ENCODE peak calls at places on chromosome 2, in five cellular contexts. One of them, this sample, is unnamed.

GRCh38 chr2:168798076-168798887 is 4.2 kb upstream of the NOSTRIN start:
- DNase-seq in testis: no peak
- DNase-seq in CD8-positive, alpha-beta memory T cell: no peak
- DNase-seq in cardiac muscle cell: peak; percentile 21
- DNase-seq in heart left ventricle: no peak
- DNase-seq in this sample: peak; percentile 13

GRCh38 chr2:18435425-18436037 is 124.9 kb downstream of the RDH14 start:
- DNase-seq in cardiac muscle cell: peak; percentile 73
- DNase-seq in testis: peak; percentile 55
- DNase-seq in heart left ventricle: no peak
- DNase-seq in CD8-positive, alpha-beta memory T cell: no peak
- DNase-seq in this sample: peak; percentile 37

GRCh38 chr2:235709969-235710879 is 216.4 kb downstream of the AGAP1 start:
- DNase-seq in CD8-positive, alpha-beta memory T cell: no peak
- DNase-seq in testis: no peak
- DNase-seq in heart left ventricle: no peak
- DNase-seq in cardiac muscle cell: no peak
- DNase-seq in this sample: no peak

GRCh38 chr2:164913640-164914346 is 41.5 kb downstream of the SLC38A11 start:
- DNase-seq in heart left ventricle: no peak
- DNase-seq in cardiac muscle cell: peak; percentile 45
- DNase-seq in testis: no peak
- DNase-seq in CD8-positive, alpha-beta memory T cell: no peak
- DNase-seq in this sample: no peak

GRCh38 chr2:150214626-150215025 is 272.8 kb downstream of the RND3 start:
- DNase-seq in heart left ventricle: no peak
- DNase-seq in CD8-positive, alpha-beta memory T cell: no peak
- DNase-seq in testis: no peak
- DNase-seq in cardiac muscle cell: no peak
- DNase-seq in this sample: no peak

GRCh38 chr2:149832256-149832655 is 244.7 kb upstream of the MMADHC start:
- DNase-seq in heart left ventricle: no peak
- DNase-seq in testis: no peak
- DNase-seq in CD8-positive, alpha-beta memory T cell: no peak
- DNase-seq in cardiac muscle cell: no peak
- DNase-seq in this sample: no peak

GRCh38 chr2:68319397-68320117 is at the start of gene CNRIP1:
- DNase-seq in cardiac muscle cell: peak; percentile 59
- DNase-seq in CD8-positive, alpha-beta memory T cell: peak; percentile 2
- DNase-seq in testis: peak; percentile 74
- DNase-seq in heart left ventricle: peak; percentile 85
- DNase-seq in this sample: peak; percentile 70

GRCh38 chr2:165903406-165903805 is 50.2 kb downstream of the TTC21B start:
- DNase-seq in CD8-positive, alpha-beta memory T cell: no peak
- DNase-seq in testis: no peak
- DNase-seq in cardiac muscle cell: no peak
- DNase-seq in heart left ventricle: no peak
- DNase-seq in this sample: no peak

GRCh38 chr2:156908825-156909224 is 348.7 kb upstream of the GALNT5 start:
- DNase-seq in testis: no peak
- DNase-seq in CD8-positive, alpha-beta memory T cell: no peak
- DNase-seq in cardiac muscle cell: no peak
- DNase-seq in heart left ventricle: no peak
- DNase-seq in this sample: no peak

GRCh38 chr2:5576015-5576414 is 116.2 kb upstream of the SOX11 start:
- DNase-seq in CD8-positive, alpha-beta memory T cell: no peak
- DNase-seq in cardiac muscle cell: no peak
- DNase-seq in heart left ventricle: no peak
- DNase-seq in testis: no peak
- DNase-seq in this sample: no peak
- H3K4me1 ChIP-seq in CD8-positive, alpha-beta memory T cell: no peaks in the 10 kb centered on the region
- H3K4me1 ChIP-seq in cardiac muscle cell: no peaks in the 10 kb centered on the region
- H3K4me1 ChIP-seq in heart left ventricle: no peaks in the 10 kb centered on the region
- H3K4me1 ChIP-seq in testis: no peaks in the 10 kb centered on the region
- H3K4me1 ChIP-seq in this sample: no peaks in the 10 kb centered on the region

GRCh38 chr2:97718051-97718882 is 4.9 kb downstream of the ZAP70 start:
- DNase-seq in heart left ventricle: no peak
- DNase-seq in testis: no peak
- DNase-seq in cardiac muscle cell: no peak
- DNase-seq in CD8-positive, alpha-beta memory T cell: peak; percentile 74
- DNase-seq in this sample: no peak
- H3K4me1 ChIP-seq in heart left ventricle: no peaks in the 10 kb centered on the region
- H3K4me1 ChIP-seq in testis: no peaks in the 10 kb centered on the region
- H3K4me1 ChIP-seq in cardiac muscle cell: no peaks in the 10 kb centered on the region
- H3K4me1 ChIP-seq in CD8-positive, alpha-beta memory T cell: peaks cover 81% of the 10 kb centered on the region
- H3K4me1 ChIP-seq in this sample: no peaks in the 10 kb centered on the region

GRCh38 chr2:38146917-38147307 is 71.0 kb upstream of the CYP1B1 start:
- DNase-seq in cardiac muscle cell: peak; percentile 4
- DNase-seq in CD8-positive, alpha-beta memory T cell: no peak
- DNase-seq in testis: peak; percentile 45
- DNase-seq in heart left ventricle: no peak
- DNase-seq in this sample: no peak

GRCh38 chr2:38149533-38149932 is 73.6 kb upstream of the CYP1B1 start:
- DNase-seq in CD8-positive, alpha-beta memory T cell: no peak
- DNase-seq in heart left ventricle: no peak
- DNase-seq in testis: no peak
- DNase-seq in cardiac muscle cell: no peak
- DNase-seq in this sample: no peak

GRCh38 chr2:38148501-38148900 is 72.5 kb upstream of the CYP1B1 start:
- DNase-seq in heart left ventricle: no peak
- DNase-seq in CD8-positive, alpha-beta memory T cell: no peak
- DNase-seq in testis: no peak
- DNase-seq in cardiac muscle cell: no peak
- DNase-seq in this sample: no peak

GRCh38 chr2:38146302-38146916 is 70.5 kb upstream of the CYP1B1 start:
- DNase-seq in testis: peak; percentile 83
- DNase-seq in CD8-positive, alpha-beta memory T cell: no peak
- DNase-seq in heart left ventricle: peak; percentile 57
- DNase-seq in cardiac muscle cell: no peak
- DNase-seq in this sample: no peak

GRCh38 chr2:38147333-38148121 is 71.6 kb upstream of the CYP1B1 start:
- DNase-seq in CD8-positive, alpha-beta memory T cell: no peak
- DNase-seq in heart left ventricle: no peak
- DNase-seq in testis: no peak
- DNase-seq in cardiac muscle cell: no peak
- DNase-seq in this sample: no peak
- H3K4me1 ChIP-seq in CD8-positive, alpha-beta memory T cell: no peaks in the 10 kb centered on the region
- H3K4me1 ChIP-seq in heart left ventricle: peaks cover 7% of the 10 kb centered on the region
- H3K4me1 ChIP-seq in testis: peaks cover 24% of the 10 kb centered on the region
- H3K4me1 ChIP-seq in cardiac muscle cell: no peaks in the 10 kb centered on the region
- H3K4me1 ChIP-seq in this sample: no peaks in the 10 kb centered on the region

GRCh38 chr2:187552381-187552780 is 1.9 kb downstream of the TFPI start:
- DNase-seq in heart left ventricle: no peak
- DNase-seq in CD8-positive, alpha-beta memory T cell: no peak
- DNase-seq in cardiac muscle cell: no peak
- DNase-seq in testis: no peak
- DNase-seq in this sample: no peak
- H3K4me1 ChIP-seq in heart left ventricle: peaks cover 19% of the 10 kb centered on the region
- H3K4me1 ChIP-seq in CD8-positive, alpha-beta memory T cell: no peaks in the 10 kb centered on the region
- H3K4me1 ChIP-seq in cardiac muscle cell: peaks cover 3% of the 10 kb centered on the region
- H3K4me1 ChIP-seq in testis: no peaks in the 10 kb centered on the region
- H3K4me1 ChIP-seq in this sample: no peaks in the 10 kb centered on the region

GRCh38 chr2:28400434-28400833 is 7.8 kb downstream of the FOSL2 start:
- DNase-seq in testis: no peak
- DNase-seq in cardiac muscle cell: no peak
- DNase-seq in CD8-positive, alpha-beta memory T cell: no peak
- DNase-seq in heart left ventricle: no peak
- DNase-seq in this sample: no peak

GRCh38 chr2:28399946-28400345 is 7.3 kb downstream of the FOSL2 start:
- DNase-seq in CD8-positive, alpha-beta memory T cell: no peak
- DNase-seq in heart left ventricle: no peak
- DNase-seq in cardiac muscle cell: no peak
- DNase-seq in testis: no peak
- DNase-seq in this sample: no peak

GRCh38 chr2:28401948-28402550 is 9.4 kb downstream of the FOSL2 start:
- DNase-seq in CD8-positive, alpha-beta memory T cell: no peak
- DNase-seq in heart left ventricle: no peak
- DNase-seq in testis: no peak
- DNase-seq in cardiac muscle cell: no peak
- DNase-seq in this sample: no peak

GRCh38 chr2:28400921-28401320 is 8.3 kb downstream of the FOSL2 start:
- DNase-seq in heart left ventricle: no peak
- DNase-seq in CD8-positive, alpha-beta memory T cell: no peak
- DNase-seq in cardiac muscle cell: no peak
- DNase-seq in testis: no peak
- DNase-seq in this sample: no peak

GRCh38 chr2:28401411-28401810 is 8.8 kb downstream of the FOSL2 start:
- DNase-seq in testis: no peak
- DNase-seq in CD8-positive, alpha-beta memory T cell: no peak
- DNase-seq in cardiac muscle cell: no peak
- DNase-seq in heart left ventricle: no peak
- DNase-seq in this sample: no peak
- H3K4me1 ChIP-seq in testis: peaks cover 27% of the 10 kb centered on the region
- H3K4me1 ChIP-seq in CD8-positive, alpha-beta memory T cell: peaks cover 32% of the 10 kb centered on the region
- H3K4me1 ChIP-seq in cardiac muscle cell: peaks cover 1% of the 10 kb centered on the region
- H3K4me1 ChIP-seq in heart left ventricle: peaks cover 84% of the 10 kb centered on the region
- H3K4me1 ChIP-seq in this sample: peaks cover 11% of the 10 kb centered on the region

GRCh38 chr2:191315365-191315752 is 70.2 kb downstream of the MYO1B start:
- DNase-seq in testis: no peak
- DNase-seq in CD8-positive, alpha-beta memory T cell: no peak
- DNase-seq in heart left ventricle: no peak
- DNase-seq in cardiac muscle cell: no peak
- DNase-seq in this sample: no peak
- H3K4me1 ChIP-seq in testis: peaks cover 7% of the 10 kb centered on the region
- H3K4me1 ChIP-seq in CD8-positive, alpha-beta memory T cell: no peaks in the 10 kb centered on the region
- H3K4me1 ChIP-seq in heart left ventricle: peaks cover 24% of the 10 kb centered on the region
- H3K4me1 ChIP-seq in cardiac muscle cell: no peaks in the 10 kb centered on the region
- H3K4me1 ChIP-seq in this sample: peaks cover 49% of the 10 kb centered on the region

DNA sequence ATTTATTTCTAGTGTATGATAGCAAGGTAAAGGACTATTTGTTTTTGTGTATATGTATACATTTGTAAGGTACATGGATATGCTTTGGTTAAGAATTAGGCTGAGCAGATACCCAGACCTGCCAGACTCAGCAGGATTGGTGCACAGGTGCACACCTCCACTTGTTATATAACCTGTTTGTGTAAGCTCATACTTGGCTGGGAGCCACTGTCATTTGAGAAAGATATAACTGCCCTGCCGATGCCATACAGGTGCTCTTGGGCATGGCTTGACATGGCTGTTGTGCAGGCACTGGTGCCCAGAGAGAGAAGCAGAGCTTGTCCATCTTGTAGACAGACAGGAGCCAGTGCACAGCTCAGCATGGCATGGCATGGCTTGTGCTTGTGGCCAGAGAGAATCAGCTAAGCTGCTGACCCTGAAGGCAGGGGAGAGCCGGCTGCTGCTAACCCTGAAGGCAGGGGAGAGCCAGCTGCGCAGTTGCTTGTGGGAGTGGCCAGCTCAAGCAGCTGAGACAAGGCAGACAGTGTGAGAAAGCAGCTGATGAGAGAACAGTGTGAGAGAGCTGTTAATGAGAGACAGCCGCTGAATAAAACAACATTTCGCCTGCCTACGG is 136.5 kb downstream of the RNF144A start:
- DNase-seq in heart left ventricle: no peak
- DNase-seq in CD8-positive, alpha-beta memory T cell: no peak
- DNase-seq in cardiac muscle cell: no peak
- DNase-seq in testis: peak; percentile 49
- DNase-seq in this sample: peak; percentile 42
- H3K4me1 ChIP-seq in heart left ventricle: no peaks in the 10 kb centered on the region
- H3K4me1 ChIP-seq in CD8-positive, alpha-beta memory T cell: peaks cover 41% of the 10 kb centered on the region
- H3K4me1 ChIP-seq in cardiac muscle cell: no peaks in the 10 kb centered on the region
- H3K4me1 ChIP-seq in testis: no peaks in the 10 kb centered on the region
- H3K4me1 ChIP-seq in this sample: peaks cover 17% of the 10 kb centered on the region

DNA sequence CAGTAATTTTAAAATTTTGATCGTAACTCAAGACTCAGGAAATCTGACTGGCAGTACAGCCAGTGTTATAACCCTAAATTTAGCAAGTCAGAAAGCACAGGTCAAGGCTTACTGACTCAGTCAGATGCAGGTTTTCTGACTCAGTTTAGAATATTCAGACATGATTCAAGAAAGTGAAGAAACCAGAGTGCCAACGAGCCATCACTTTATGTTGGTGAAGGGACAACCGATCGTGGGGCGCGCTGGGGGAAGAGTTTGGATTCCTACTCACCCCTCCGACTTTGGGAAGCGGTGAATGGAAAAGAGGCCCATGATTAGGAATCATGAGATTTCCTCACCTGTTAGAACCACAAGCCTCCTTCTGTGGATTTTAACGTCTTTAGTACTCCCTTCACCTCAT is 998 bp downstream of the RNF149 start:
- DNase-seq in cardiac muscle cell: no peak
- DNase-seq in CD8-positive, alpha-beta memory T cell: no peak
- DNase-seq in testis: no peak
- DNase-seq in heart left ventricle: no peak
- DNase-seq in this sample: no peak
- H3K4me1 ChIP-seq in cardiac muscle cell: peaks cover 31% of the 10 kb centered on the region
- H3K4me1 ChIP-seq in CD8-positive, alpha-beta memory T cell: peaks cover 75% of the 10 kb centered on the region
- H3K4me1 ChIP-seq in testis: peaks cover 13% of the 10 kb centered on the region
- H3K4me1 ChIP-seq in heart left ventricle: peaks cover 48% of the 10 kb centered on the region
- H3K4me1 ChIP-seq in this sample: no peaks in the 10 kb centered on the region

DNA sequence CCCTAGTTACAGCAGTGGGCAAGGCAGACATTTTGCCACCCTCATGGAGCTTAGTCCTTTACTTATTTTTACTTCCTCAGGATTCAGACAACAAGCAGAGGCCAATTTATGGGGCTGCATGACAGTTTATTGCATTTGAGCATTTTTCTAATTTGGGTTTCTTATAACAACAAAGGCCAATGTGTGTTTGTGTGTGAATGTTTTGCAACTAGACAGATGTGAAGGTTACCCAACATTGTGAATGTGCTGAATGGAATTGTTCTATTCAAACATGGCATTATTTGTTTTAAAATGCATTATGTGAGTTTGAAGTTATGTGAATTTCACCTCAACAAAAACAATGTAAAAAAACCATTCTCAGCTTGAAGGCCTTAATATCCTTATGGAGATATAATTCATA is 57.4 kb downstream of the CCDC195 start:
- DNase-seq in CD8-positive, alpha-beta memory T cell: no peak
- DNase-seq in heart left ventricle: no peak
- DNase-seq in cardiac muscle cell: no peak
- DNase-seq in testis: no peak
- DNase-seq in this sample: no peak
- H3K4me1 ChIP-seq in CD8-positive, alpha-beta memory T cell: no peaks in the 10 kb centered on the region
- H3K4me1 ChIP-seq in heart left ventricle: no peaks in the 10 kb centered on the region
- H3K4me1 ChIP-seq in cardiac muscle cell: no peaks in the 10 kb centered on the region
- H3K4me1 ChIP-seq in testis: no peaks in the 10 kb centered on the region
- H3K4me1 ChIP-seq in this sample: no peaks in the 10 kb centered on the region

This sample was measured in BE2C.